ENCODE peak calls at places on chromosomes 11 and 22, in six cellular contexts. K is anterior cingulate cortex; V is HFF-Myc; O is A172; R is activated T-cell treated with anti-CD3 and anti-CD28 coated beads, Interleukin-2, amount 50 U/mL, for 1 hour; Z is psoas muscle. A is an unnamed sample.

GRCh38 chr11:128632151-128632791 is 44.9 kb upstream of the ETS1 start:
- DNase-seq in K (no peak), V (no peak), O (peak; percentile 42), R (peak; percentile 53), Z (no peak), A (peak; percentile 43)

GRCh38 chr11:29093416-29093815 is 923.4 kb downstream of the KCNA4 start:
- DNase-seq in K (no peak), V (peak; percentile 4), O (peak; percentile 39), R (no peak), Z (no peak), A (no peak)

GRCh38 chr11:124612045-124612444 is 817 bp downstream of the PANX3 start:
- DNase-seq in K (no peak), V (no peak), O (no peak), R (no peak), Z (no peak), A (no peak)

GRCh38 chr11:1637628-1638027 is 8.1 kb downstream of the KRTAP5-5 start:
- DNase-seq in K (no peak), V (no peak), O (no peak), R (no peak), Z (no peak), A (no peak)

GRCh38 chr22:39364646-39365405 is 15.0 kb downstream of the SYNGR1 start:
- DNase-seq in K (no peak), V (no peak), O (peak; percentile 39), R (no peak), Z (no peak), A (no peak)

GRCh38 chr11:123560001-123560400 is 94.4 kb downstream of the SCN3B start:
- DNase-seq in K (peak; percentile 76), V (no peak), O (no peak), R (no peak), Z (peak; percentile 81), A (no peak)

GRCh38 chr11:112221263-112221835 is 4.9 kb upstream of the PTS start:
- DNase-seq in K (no peak), V (no peak), O (no peak), R (no peak), Z (no peak), A (no peak)

GRCh38 chr22:27677895-27678458 is 123.6 kb downstream of the MN1 start:
- DNase-seq in K (no peak), V (peak; percentile 30), O (no peak), R (no peak), Z (no peak), A (no peak)

GRCh38 chr11:116913000-116913399 is 75.6 kb upstream of the APOA1 start:
- DNase-seq in K (no peak), V (peak; percentile 25), O (no peak), R (no peak), Z (no peak), A (no peak)